ENCODE peak calls at places on chromosomes 16 and 17, in six cellular contexts. F is breast epithelium, S is uterus, B is fibroblast of lung, O is stomach, C is endothelial cell of umbilical vein. A is an unnamed sample.

GRCh38 chr17:78359216-78359935 is 501 bp downstream of the SOCS3 start:
- DNase-seq in S (no peak), F (no peak), C (peak), B (peak), O (no peak), A (no peak)

GRCh38 chr17:71511266-71511995 is 609.4 kb upstream of the SOX9 start:
- DNase-seq in F (no peak), B (peak), O (no peak), S (no peak), C (no peak), A (no peak)

GRCh38 chr17:76556759-76557367 is 17.0 kb downstream of the PRCD start:
- DNase-seq in C (no peak), F (no peak), O (peak), B (peak), S (no peak), A (no peak)

GRCh38 chr17:62804822-62805221 is 3.3 kb downstream of the MARCHF10 start:
- DNase-seq in S (no peak), B (peak), C (peak), O (no peak), F (no peak), A (no peak)

GRCh38 chr17:79985951-79986391 is 49.7 kb downstream of the TBC1D16 start:
- DNase-seq in B (no peak), O (no peak), F (no peak), C (no peak), S (no peak), A (no peak)

GRCh38 chr17:45147102-45147580 is 1.1 kb upstream of the HEXIM1 start:
- DNase-seq in C (peak), B (no peak), F (peak), O (peak), S (no peak), A (no peak)

GRCh38 chr16:56866955-56867830 is 2.2 kb downstream of the SLC12A3 start:
- DNase-seq in F (no peak), O (peak), C (peak), S (no peak), B (peak), A (no peak)

GRCh38 chr17:55157165-55157564 is 107.6 kb upstream of the HLF start:
- DNase-seq in B (peak), C (no peak), F (no peak), O (no peak), S (no peak), A (no peak)

GRCh38 chr16:28609631-28610594 is at the start of gene SULT1A1:
- DNase-seq in F (peak), B (no peak), S (peak), O (peak), C (no peak), A (no peak)

GRCh38 chr16:88062341-88062861 is 111.2 kb downstream of the BANP start:
- DNase-seq in C (no peak), F (no peak), S (peak), O (no peak), B (peak), A (peak)

GRCh38 chr16:84314814-84315213 is 20.1 kb downstream of the WFDC1 start:
- DNase-seq in S (no peak), F (no peak), B (no peak), O (no peak), C (no peak), A (no peak)

GRCh38 chr16:47578573-47578972 is 117.4 kb downstream of the PHKB start:
- DNase-seq in F (no peak), S (no peak), C (no peak), O (no peak), B (no peak), A (no peak)

GRCh38 chr17:73952136-73952497 is 251.4 kb upstream of the RPL38 start:
- DNase-seq in C (no peak), B (no peak), S (no peak), F (no peak), O (no peak), A (no peak)

GRCh38 chr17:28173071-28173561 is 130.6 kb downstream of the NLK start:
- DNase-seq in C (peak), F (no peak), S (no peak), B (no peak), O (no peak), A (no peak)

GRCh38 chr17:83173997-83174858 is 94.8 kb downstream of the METRNL start:
- DNase-seq in O (no peak), C (no peak), F (peak), S (peak), B (no peak), A (no peak)

GRCh38 chr17:7130626-7131467 is 16.2 kb upstream of the ASGR2 start:
- DNase-seq in F (no peak), B (no peak), C (peak), S (no peak), O (no peak), A (no peak)

GRCh38 chr16:53434436-53435065 is at the start of gene RBL2:
- DNase-seq in S (peak), B (peak), O (peak), C (peak), F (peak), A (no peak)

GRCh38 chr17:35709874-35710273 is 21.6 kb upstream of the RASL10B start:
- DNase-seq in O (no peak), C (no peak), S (no peak), B (peak), F (no peak), A (no peak)

GRCh38 chr17:19647697-19648474 is 665 bp upstream of the ALDH3A2 start:
- DNase-seq in B (peak), S (peak), O (peak), F (peak), C (peak), A (no peak)

GRCh38 chr17:3529817-3530741 is 27.5 kb downstream of the TRPV3 start:
- DNase-seq in B (peak), F (no peak), O (no peak), S (peak), C (no peak), A (no peak)

GRCh38 chr17:74339537-74340195 is 13.6 kb downstream of the KIF19 start:
- DNase-seq in C (no peak), S (no peak), O (no peak), F (no peak), B (no peak), A (no peak)

GRCh38 chr16:67163164-67163902 is 1.2 kb upstream of the HSF4 start:
- DNase-seq in C (peak), B (peak), F (no peak), S (no peak), O (no peak), A (no peak)

GRCh38 chr17:76709077-76709950 is 1.5 kb downstream of the MXRA7 start:
- DNase-seq in C (no peak), S (peak), O (peak), F (peak), B (peak), A (peak)

GRCh38 chr16:28212532-28212873 is 738 bp upstream of the XPO6 start:
- DNase-seq in S (no peak), F (no peak), C (no peak), B (peak), O (no peak), A (no peak)

GRCh38 chr16:20598832-20599469 is 22.8 kb upstream of the ACSM2B start:
- DNase-seq in O (no peak), B (no peak), F (no peak), C (no peak), S (no peak), A (no peak)

DNA sequence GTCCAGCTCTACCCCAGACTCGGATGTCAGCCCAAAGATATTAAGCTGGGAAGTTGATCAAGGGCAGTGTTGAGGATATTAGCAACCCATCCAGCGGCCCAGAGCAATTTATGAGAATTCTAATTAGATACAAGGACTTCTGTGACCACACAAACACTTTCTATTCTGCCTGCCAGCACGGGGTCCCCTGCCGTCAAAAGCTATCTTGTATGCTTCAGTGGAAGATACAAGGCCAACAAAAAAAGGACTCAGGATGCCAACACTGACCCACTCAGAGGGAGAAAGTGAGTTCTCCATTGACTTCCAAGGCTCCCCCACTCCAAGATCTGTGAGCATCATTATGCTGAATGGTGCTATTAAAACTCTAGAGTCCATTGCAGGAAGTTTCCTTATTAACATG is 390.7 kb downstream of the GRIN2A start:
- DNase-seq in C (no peak), O (no peak), B (no peak), S (no peak), F (no peak), A (no peak)
- TF ChIP-seq CTCF in C (no peak), O (no peak), B (no peak), S (no peak), F (no peak), A (no peak)

GRCh38 chr16:89378947-89379771 is 111.2 kb downstream of the ANKRD11 start:
- DNase-seq in B (no peak), O (no peak), F (no peak), C (no peak), S (no peak), A (no peak)

GRCh38 chr16:89377446-89377838 is 112.9 kb downstream of the ANKRD11 start:
- DNase-seq in S (no peak), F (no peak), O (no peak), B (no peak), C (no peak), A (no peak)

GRCh38 chr16:89375021-89375420 is 115.3 kb downstream of the ANKRD11 start:
- DNase-seq in B (peak), S (no peak), O (no peak), C (no peak), F (no peak), A (no peak)

GRCh38 chr16:89375686-89376085 is 114.7 kb downstream of the ANKRD11 start:
- DNase-seq in O (no peak), S (no peak), F (no peak), B (no peak), C (no peak), A (no peak)

GRCh38 chr16:89376812-89377445 is 113.4 kb downstream of the ANKRD11 start:
- DNase-seq in S (no peak), F (no peak), B (no peak), C (no peak), O (no peak), A (no peak)
- H3K27ac ChIP-seq in S (no peak), F (no peak), B (no peak), C (no peak), O (no peak), A (no peak)

GRCh38 chr17:39139137-39139516 is 12.3 kb downstream of the PLXDC1 start:
- DNase-seq in B (peak), C (no peak), O (no peak), F (no peak), S (no peak), A (peak)

GRCh38 chr17:39141294-39141693 is 10.1 kb downstream of the PLXDC1 start:
- DNase-seq in C (no peak), B (no peak), O (no peak), S (no peak), F (no peak), A (no peak)

GRCh38 chr17:39141915-39142664 is 9.3 kb downstream of the PLXDC1 start:
- DNase-seq in C (no peak), S (no peak), B (no peak), O (no peak), F (no peak), A (no peak)

GRCh38 chr17:39139561-39139960 is 11.9 kb downstream of the PLXDC1 start:
- DNase-seq in F (no peak), S (no peak), B (no peak), C (no peak), O (no peak), A (no peak)

GRCh38 chr17:39138416-39139136 is 12.9 kb downstream of the PLXDC1 start:
- DNase-seq in S (no peak), C (no peak), B (no peak), O (no peak), F (no peak), A (no peak)
- TF ChIP-seq CTCF in S (no peak), C (no peak), B (no peak), O (no peak), F (no peak), A (no peak)

GRCh38 chr16:64615647-64616280 is 506.1 kb downstream of the CDH11 start:
- DNase-seq in O (no peak), C (no peak), S (no peak), B (peak), F (no peak), A (no peak)
- H3K27ac ChIP-seq in O (no peak), C (no peak), S (no peak), B (no peak), F (no peak), A (no peak)

DNA sequence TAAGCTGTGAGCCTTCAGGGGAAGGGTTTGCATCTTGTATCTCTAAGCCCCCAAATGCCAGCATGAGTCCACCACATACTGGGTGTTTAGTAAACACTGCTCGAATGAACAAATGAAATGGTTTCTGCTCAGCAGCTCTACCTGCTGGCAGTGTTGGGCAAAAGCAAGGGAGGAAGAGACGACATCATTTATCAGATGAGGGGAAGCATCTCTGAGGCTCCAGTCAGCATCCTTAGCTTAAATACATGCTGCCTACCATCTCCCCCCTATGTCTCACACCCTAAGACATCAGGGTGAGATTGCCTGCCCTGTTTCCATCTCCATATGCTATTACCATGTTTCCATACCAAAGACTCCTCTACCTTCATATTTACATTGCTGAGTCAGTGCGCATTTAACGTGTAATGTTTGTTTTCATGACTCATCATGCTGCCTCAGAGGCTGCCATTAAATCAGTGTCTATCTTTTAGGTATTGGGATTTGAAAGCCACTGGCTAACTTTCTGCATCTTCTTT is 379.8 kb downstream of the UTP18 start:
- DNase-seq in F (no peak), O (no peak), C (no peak), S (no peak), B (no peak), A (no peak)
- TF ChIP-seq CTCF in F (no peak), O (no peak), C (no peak), S (no peak), B (no peak), A (no peak)

DNA sequence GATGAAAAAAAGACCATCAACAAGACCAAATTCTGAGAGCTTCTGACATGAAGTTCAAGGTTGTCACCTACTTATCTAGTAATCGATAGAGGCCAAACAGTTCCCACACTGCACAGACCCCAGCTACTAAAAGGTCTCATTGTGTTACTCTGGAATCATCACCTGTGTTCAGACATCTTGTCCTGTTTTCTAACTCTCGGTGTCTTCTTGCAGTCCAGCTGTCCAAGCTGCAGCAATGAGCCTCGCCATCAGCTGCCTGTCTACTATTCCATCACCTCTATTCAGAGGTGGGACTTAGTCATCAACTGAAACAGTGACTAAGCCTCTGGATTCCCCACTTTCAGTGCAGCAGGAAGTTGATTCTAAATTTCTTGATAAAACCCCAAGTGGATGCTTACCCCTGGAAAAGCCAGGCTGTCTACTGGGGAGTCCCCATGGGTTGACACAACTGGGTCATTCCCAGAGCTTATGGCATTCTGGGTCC is 46.7 kb downstream of the HNF1B start:
- DNase-seq in S (no peak), F (no peak), C (no peak), B (no peak), O (no peak), A (no peak)
- H3K27ac ChIP-seq in S (no peak), F (no peak), C (no peak), B (no peak), O (no peak), A (no peak)

GRCh38 chr17:13597723-13598347 is 3.9 kb downstream of the HS3ST3A1 start:
- DNase-seq in S (no peak), O (no peak), F (peak), B (peak), C (peak), A (no peak)
- TF ChIP-seq CTCF in S (peak), O (no peak), F (peak), B (peak), C (peak), A (peak)